ENCODE peak calls at places on chromosome X, in seven cellular contexts. F, N, D, I, L, O and J are unnamed samples.

GRCh38 chrX:68708503-68709290 is 61.2 kb downstream of the STARD8 start:
- DNase-seq in F (no peak), N (no peak), D (no peak), I (no peak), L (no peak), O (no peak), J (no peak)

GRCh38 chrX:53135581-53135980 is 41.6 kb downstream of the KANTR start:
- DNase-seq in F (no peak), N (no peak), D (no peak), I (no peak), L (no peak), O (no peak), J (no peak)

GRCh38 chrX:114959729-114960128 is 57.7 kb downstream of the IL13RA2 start:
- DNase-seq in F (no peak), N (peak), D (no peak), I (no peak), L (no peak), O (peak), J (peak)

GRCh38 chrX:72272868-72273267 is 4.2 kb downstream of the RPS4X start:
- DNase-seq in F (no peak), N (peak), D (no peak), I (no peak), L (no peak), O (peak), J (no peak)

GRCh38 chrX:68307767-68308166 is 125.5 kb downstream of the OPHN1 start:
- DNase-seq in F (no peak), N (peak), D (no peak), I (no peak), L (no peak), O (peak), J (no peak)

GRCh38 chrX:154695913-154696312 is 42.5 kb upstream of the CTAG2 start:
- DNase-seq in F (no peak), N (no peak), D (no peak), I (no peak), L (no peak), O (no peak), J (no peak)

GRCh38 chrX:154097003-154097596 is 417 bp downstream of the MECP2 start:
- DNase-seq in F (peak), N (peak), D (peak), I (peak), L (peak), O (no peak), J (peak)

GRCh38 chrX:39813631-39814246 is 284.0 kb downstream of the BCOR start:
- DNase-seq in F (peak), N (peak), D (peak), I (peak), L (no peak), O (peak), J (peak)

GRCh38 chrX:44970709-44971108 is 97.7 kb downstream of the KDM6A start:
- DNase-seq in F (no peak), N (no peak), D (no peak), I (no peak), L (no peak), O (no peak), J (no peak)

GRCh38 chrX:96756491-96756890 is 71.8 kb downstream of the DIAPH2 start:
- DNase-seq in F (no peak), N (no peak), D (no peak), I (no peak), L (no peak), O (no peak), J (no peak)

GRCh38 chrX:47218920-47219815 is 687 bp downstream of the CDK16 start:
- DNase-seq in F (no peak), N (peak), D (peak), I (peak), L (peak), O (no peak), J (peak)

GRCh38 chrX:153725832-153726285 is 1.2 kb downstream of the ABCD1 start:
- DNase-seq in F (no peak), N (no peak), D (no peak), I (no peak), L (no peak), O (no peak), J (no peak)

GRCh38 chrX:154411981-154412340 is 622 bp downstream of the TAFAZZIN start:
- DNase-seq in F (peak), N (peak), D (peak), I (peak), L (peak), O (no peak), J (peak)

GRCh38 chrX:33434256-33435092 is 223.1 kb upstream of the DMD start:
- DNase-seq in F (peak), N (peak), D (peak), I (peak), L (no peak), O (peak), J (peak)

GRCh38 chrX:22800360-22800759 is 199.4 kb upstream of the DDX53 start:
- DNase-seq in F (no peak), N (peak), D (no peak), I (no peak), L (no peak), O (peak), J (peak)

GRCh38 chrX:130726661-130727060 is 176.3 kb downstream of the ENOX2 start:
- DNase-seq in F (no peak), N (no peak), D (no peak), I (no peak), L (peak), O (peak), J (no peak)

GRCh38 chrX:26192204-26192603 is at the start of gene MAGEB6:
- DNase-seq in F (no peak), N (no peak), D (no peak), I (no peak), L (no peak), O (no peak), J (no peak)

GRCh38 chrX:46404774-46405173 is 140.4 kb downstream of the ZNF674 start:
- DNase-seq in F (no peak), N (no peak), D (no peak), I (no peak), L (no peak), O (no peak), J (no peak)

GRCh38 chrX:101759000-101759399 is 99.3 kb upstream of the ARMCX2 start:
- DNase-seq in F (no peak), N (peak), D (no peak), I (peak), L (no peak), O (peak), J (peak)

GRCh38 chrX:106300239-106300638 is 132.1 kb downstream of the PWWP3B start:
- DNase-seq in F (no peak), N (no peak), D (no peak), I (no peak), L (no peak), O (peak), J (no peak)

GRCh38 chrX:41512394-41512793 is 65.3 kb downstream of the NYX start:
- DNase-seq in F (no peak), N (no peak), D (no peak), I (no peak), L (no peak), O (no peak), J (no peak)

GRCh38 chrX:71577682-71578081 is 555 bp upstream of the GCNA start:
- DNase-seq in F (no peak), N (no peak), D (no peak), I (no peak), L (no peak), O (no peak), J (no peak)

GRCh38 chrX:103878466-103879151 is 46.6 kb upstream of the RAB9B start:
- DNase-seq in F (no peak), N (peak), D (no peak), I (peak), L (no peak), O (peak), J (peak)

GRCh38 chrX:22192419-22193086 is 80.2 kb upstream of the CBLL2 start:
- DNase-seq in F (peak), N (peak), D (peak), I (peak), L (peak), O (peak), J (peak)

GRCh38 chrX:48030237-48030636 is 23.4 kb downstream of the SPACA5 start:
- DNase-seq in F (no peak), N (no peak), D (no peak), I (no peak), L (no peak), O (no peak), J (no peak)

GRCh38 chrX:40174594-40175415 is 77.0 kb upstream of the BCOR start:
- DNase-seq in F (peak), N (peak), D (peak), I (no peak), L (peak), O (no peak), J (peak)

GRCh38 chrX:119757979-119758681 is at the start of gene SOWAHD:
- DNase-seq in F (peak), N (peak), D (peak), I (peak), L (peak), O (peak), J (peak)

GRCh38 chrX:115968436-115969252 is 201.9 kb upstream of the AGTR2 start:
- DNase-seq in F (no peak), N (peak), D (peak), I (peak), L (peak), O (peak), J (peak)

GRCh38 chrX:17081969-17082368 is 135.5 kb downstream of the REPS2 start:
- DNase-seq in F (no peak), N (no peak), D (no peak), I (no peak), L (no peak), O (no peak), J (no peak)

GRCh38 chrX:70592091-70592490 is 147.5 kb downstream of the DLG3 start:
- DNase-seq in F (no peak), N (peak), D (no peak), I (peak), L (no peak), O (peak), J (peak)

GRCh38 chrX:15926622-15927021 is 72.0 kb upstream of the AP1S2 start:
- DNase-seq in F (no peak), N (no peak), D (no peak), I (no peak), L (no peak), O (no peak), J (no peak)

GRCh38 chrX:71871367-71871766 is 39.3 kb upstream of the NHSL2 start:
- DNase-seq in F (peak), N (no peak), D (no peak), I (peak), L (no peak), O (peak), J (no peak)

GRCh38 chrX:71910526-71911022 is at the start of gene NHSL2:
- DNase-seq in F (no peak), N (peak), D (peak), I (peak), L (no peak), O (no peak), J (peak)

GRCh38 chrX:121863976-121864375 is 816.6 kb downstream of the GLUD2 start:
- DNase-seq in F (no peak), N (no peak), D (no peak), I (no peak), L (no peak), O (no peak), J (no peak)

GRCh38 chrX:12970691-12971202 is 4.2 kb upstream of the TMSB4X start:
- DNase-seq in F (no peak), N (no peak), D (no peak), I (peak), L (no peak), O (no peak), J (peak)

GRCh38 chrX:56728321-56728720 is 722 bp upstream of the NBDY start:
- DNase-seq in F (no peak), N (peak), D (no peak), I (no peak), L (no peak), O (peak), J (no peak)

GRCh38 chrX:21487832-21488231 is 113.6 kb downstream of the CNKSR2 start:
- DNase-seq in F (no peak), N (peak), D (no peak), I (peak), L (no peak), O (peak), J (peak)

GRCh38 chrX:11589573-11590110 is 76.1 kb downstream of the ARHGAP6 start:
- DNase-seq in F (no peak), N (no peak), D (no peak), I (no peak), L (no peak), O (no peak), J (peak)

GRCh38 chrX:108134724-108135123 is 43.1 kb downstream of the ATG4A start:
- DNase-seq in F (no peak), N (no peak), D (no peak), I (no peak), L (no peak), O (no peak), J (no peak)

GRCh38 chrX:108138814-108139213 is 47.2 kb downstream of the ATG4A start:
- DNase-seq in F (no peak), N (no peak), D (no peak), I (no peak), L (no peak), O (no peak), J (no peak)

DNA sequence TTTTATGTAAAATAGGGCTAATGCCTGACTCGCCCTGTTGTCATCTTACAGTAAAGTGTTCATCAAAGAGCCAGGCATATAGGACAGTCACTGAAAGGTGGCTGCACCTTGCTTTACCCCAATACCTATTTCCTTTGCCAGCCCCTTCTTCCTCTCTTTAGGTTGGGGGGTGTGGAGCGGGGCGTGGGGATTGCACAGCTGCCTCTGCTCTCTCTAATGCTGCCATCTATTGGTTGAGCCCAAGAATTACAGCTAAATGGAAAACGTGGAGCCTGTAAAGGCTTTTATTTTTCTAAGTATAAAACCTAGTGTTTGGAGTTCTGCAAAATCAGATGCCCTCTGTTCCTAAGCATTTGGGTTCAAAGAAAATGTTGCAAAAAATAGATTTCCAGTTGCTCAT is 47.7 kb downstream of the ATG4A start:
- DNase-seq in F (no peak), N (no peak), D (no peak), I (peak), L (no peak), O (peak), J (no peak)
- TF ChIP-seq CTCF in F (peak), N (peak), D (no peak), I (no peak), L (peak), O (peak), J (peak)

GRCh38 chrX:37997096-37997495 is 9.3 kb upstream of the SYTL5 start:
- DNase-seq in F (no peak), N (no peak), D (no peak), I (no peak), L (no peak), O (no peak), J (no peak)

GRCh38 chrX:37993857-37994619 is 12.3 kb upstream of the SYTL5 start:
- DNase-seq in F (peak), N (peak), D (no peak), I (peak), L (peak), O (peak), J (peak)

GRCh38 chrX:37998586-37999267 is 7.6 kb upstream of the SYTL5 start:
- DNase-seq in F (no peak), N (no peak), D (no peak), I (no peak), L (no peak), O (peak), J (no peak)

GRCh38 chrX:38000706-38001105 is 5.6 kb upstream of the SYTL5 start:
- DNase-seq in F (no peak), N (no peak), D (no peak), I (no peak), L (no peak), O (no peak), J (no peak)

DNA sequence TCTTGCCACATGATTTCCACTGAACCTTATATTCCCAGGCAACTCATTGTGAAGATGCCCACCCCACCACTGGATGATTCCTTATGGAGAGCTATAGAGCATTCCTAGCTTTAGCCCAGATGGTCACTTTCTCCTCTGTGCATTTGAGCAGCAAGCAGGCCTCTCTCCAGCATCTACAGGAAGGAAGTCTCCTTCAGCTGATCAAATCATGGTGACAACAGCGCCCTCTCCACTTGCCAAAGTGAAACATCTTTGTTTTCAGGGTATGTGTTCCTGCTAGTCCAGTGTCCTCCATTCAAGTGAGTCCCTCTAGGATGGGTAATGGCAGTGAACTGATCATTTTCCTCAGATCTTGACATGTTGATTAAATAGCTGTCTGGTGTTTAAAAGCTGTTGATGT is 10.9 kb upstream of the SYTL5 start:
- DNase-seq in F (no peak), N (peak), D (no peak), I (no peak), L (no peak), O (no peak), J (no peak)
- TF ChIP-seq CTCF in F (no peak), N (no peak), D (no peak), I (no peak), L (no peak), O (no peak), J (no peak)

GRCh38 chrX:2712428-2712827 is 21.3 kb downstream of the CD99 start:
- DNase-seq in F (no peak), N (no peak), D (no peak), I (no peak), L (no peak), O (no peak), J (no peak)
- TF ChIP-seq CTCF in F (no peak), N (no peak), D (no peak), I (no peak), L (no peak), O (no peak), J (no peak)

GRCh38 chrX:95509474-95509873 is 1175.2 kb upstream of the DIAPH2 start:
- DNase-seq in F (no peak), N (no peak), D (no peak), I (no peak), L (no peak), O (no peak), J (no peak)

DNA sequence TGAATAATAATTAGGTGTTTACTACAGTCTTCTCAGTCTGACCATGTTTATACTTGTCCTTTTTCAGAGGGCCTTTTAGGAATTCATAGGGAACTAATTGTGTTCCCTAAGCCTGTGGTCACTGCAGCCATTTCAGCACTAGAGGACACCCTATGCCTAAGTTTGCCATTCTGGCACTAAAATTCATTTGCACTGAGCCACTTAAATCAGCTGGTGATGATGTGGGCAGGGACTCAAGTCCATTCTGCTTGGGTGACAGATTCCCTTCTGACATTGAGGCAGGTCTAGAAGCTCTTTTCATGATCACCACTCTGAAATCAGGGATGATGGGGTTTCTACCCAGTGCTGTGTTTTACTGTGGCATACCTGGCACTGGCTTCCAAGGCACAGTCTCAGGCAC is 1178.9 kb upstream of the DIAPH2 start:
- DNase-seq in F (no peak), N (no peak), D (no peak), I (no peak), L (no peak), O (peak), J (peak)
- TF ChIP-seq CTCF in F (no peak), N (no peak), D (no peak), I (no peak), L (no peak), O (peak), J (peak)

DNA sequence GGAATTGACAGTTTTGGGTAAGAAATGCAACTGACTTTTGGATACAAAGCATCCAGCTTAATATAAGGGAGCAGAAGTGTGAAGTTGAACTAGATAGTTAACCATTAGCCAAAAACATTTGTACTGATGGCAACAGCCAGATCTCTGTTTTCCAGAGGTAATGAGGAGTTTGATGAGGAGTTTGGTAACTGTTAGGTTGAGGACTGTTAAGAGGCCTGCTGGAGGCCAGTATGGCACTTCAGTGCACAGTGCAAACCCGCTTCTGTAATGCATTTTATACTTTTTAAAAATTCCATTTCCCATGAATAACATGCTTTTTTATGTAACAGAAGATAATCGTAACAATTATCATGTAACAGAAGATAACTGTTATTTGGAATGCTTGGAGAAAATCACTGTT is 30.0 kb downstream of the CDKL5 start:
- DNase-seq in F (no peak), N (no peak), D (no peak), I (no peak), L (no peak), O (no peak), J (no peak)
- TF ChIP-seq CTCF in F (no peak), N (no peak), D (no peak), I (no peak), L (no peak), O (no peak), J (no peak)

DNA sequence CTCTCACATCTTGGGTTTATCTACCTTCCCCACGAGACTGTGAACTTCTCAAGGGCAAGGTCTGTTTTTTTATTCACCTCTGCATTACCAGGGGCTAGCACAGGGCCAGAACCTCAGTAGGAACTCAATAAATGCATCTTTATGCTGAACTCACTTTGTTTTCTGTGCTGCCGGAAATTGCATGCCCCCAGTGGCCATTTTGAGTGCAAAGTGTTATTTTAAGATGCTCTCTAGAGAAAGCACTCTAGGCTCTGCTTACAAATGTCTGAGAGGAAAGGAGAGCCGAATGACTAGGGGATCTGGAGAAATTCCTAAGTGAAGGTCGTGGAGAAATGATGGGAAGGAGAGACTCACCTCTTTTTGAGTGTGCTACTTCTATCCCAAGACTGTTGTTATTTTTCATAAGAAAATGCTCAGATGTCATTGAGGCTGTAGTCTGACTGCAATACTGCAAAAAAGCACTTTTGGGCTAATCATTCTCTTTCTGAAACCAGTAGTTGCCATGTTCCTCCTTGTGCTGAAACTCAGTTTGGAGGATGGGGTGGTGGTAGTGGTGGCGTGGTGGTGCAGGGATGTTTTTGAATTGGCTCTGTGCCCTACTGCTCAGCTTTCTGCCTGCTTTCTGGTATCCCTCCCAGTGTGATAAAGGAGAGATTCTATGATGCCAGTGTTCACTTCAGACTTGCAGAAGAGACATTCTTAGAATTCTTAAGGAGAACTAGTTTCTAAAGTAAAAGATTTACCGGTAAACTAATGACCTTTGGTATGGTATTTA is 41.3 kb downstream of the DOCK11 start:
- DNase-seq in F (no peak), N (peak), D (no peak), I (peak), L (no peak), O (no peak), J (no peak)
- TF ChIP-seq CTCF in F (no peak), N (peak), D (no peak), I (no peak), L (peak), O (peak), J (peak)